ENCODE peak calls at places on chromosomes 13 and 19, in eight cellular contexts. C is cardiac muscle cell; G is left lung; E is tibial artery; Y is kidney glomerular epithelial cell; V is Daoy; F is upper lobe of right lung; X is stimulated activated CD4-positive, alpha-beta T cell treated with anti-CD3 and anti-CD28 coated beads, Interleukin-1b, Interleukin-23, amount 100 ng/mL, for 24 hours. L is an unnamed sample.
A peak's percentile ranks its signal among the peaks of the same experiment; 100 is the strongest.

GRCh38 chr19:16222806-16223205 is 25.1 kb downstream of the AP1M1 start:
- DNase-seq in C (peak; percentile 15), F (no peak), Y (no peak), G (no peak), V (no peak), X (no peak), E (no peak), L (no peak)

GRCh38 chr13:24038405-24038804 is 122.1 kb upstream of the SPATA13 start:
- DNase-seq in G (no peak), E (no peak), Y (no peak), F (no peak), X (no peak), V (peak; percentile 33), C (peak; percentile 74), L (no peak)

GRCh38 chr19:35040826-35041547 is 534 bp upstream of the HPN start:
- DNase-seq in C (peak; percentile 78), F (peak; percentile 96), V (no peak), X (no peak), G (peak; percentile 94), Y (no peak), E (peak; percentile 93), L (peak; percentile 94)

GRCh38 chr19:13121551-13122274 is 3.6 kb downstream of the NACC1 start:
- DNase-seq in Y (no peak), X (no peak), F (no peak), G (no peak), C (no peak), E (no peak), V (no peak), L (no peak)

GRCh38 chr19:33678796-33679195 is 57.0 kb downstream of the CHST8 start:
- DNase-seq in E (peak; percentile 16), C (no peak), X (no peak), Y (no peak), F (peak; percentile 31), G (no peak), V (no peak), L (no peak)

GRCh38 chr13:109182777-109183465 is 553.5 kb downstream of the MYO16 start:
- DNase-seq in C (no peak), V (peak; percentile 32), Y (no peak), E (no peak), X (no peak), F (no peak), G (no peak), L (no peak)

GRCh38 chr19:58483776-58484175 is 7.6 kb downstream of the ZNF446 start:
- DNase-seq in E (no peak), Y (no peak), F (no peak), G (no peak), C (no peak), X (no peak), V (no peak), L (no peak)

GRCh38 chr19:45103200-45103624 is 10.2 kb downstream of the PPP1R37 start:
- DNase-seq in F (no peak), X (no peak), V (no peak), Y (peak; percentile 38), E (no peak), G (no peak), C (peak; percentile 21), L (no peak)

GRCh38 chr13:94701313-94702180 is 10.8 kb downstream of the SOX21 start:
- DNase-seq in Y (no peak), C (no peak), X (no peak), F (no peak), E (no peak), G (no peak), V (no peak), L (no peak)

GRCh38 chr13:114104626-114105350 is 27.6 kb downstream of the RASA3 start:
- DNase-seq in X (no peak), E (peak; percentile 16), C (no peak), F (peak; percentile 15), G (no peak), Y (no peak), V (no peak), L (peak; percentile 47)

GRCh38 chr19:35204799-35205732 is 23.5 kb downstream of the FAM187B start:
- DNase-seq in X (no peak), G (no peak), C (no peak), V (no peak), Y (no peak), F (no peak), E (peak; percentile 34), L (no peak)

GRCh38 chr13:22112956-22113750 is 442.3 kb downstream of the FGF9 start:
- DNase-seq in E (no peak), Y (peak; percentile 75), F (no peak), X (no peak), G (no peak), V (peak; percentile 33), C (no peak), L (no peak)

GRCh38 chr19:55101261-55101660 is 16.2 kb downstream of the PPP1R12C start:
- DNase-seq in C (no peak), X (no peak), G (no peak), E (no peak), Y (no peak), V (no peak), F (no peak), L (no peak)

GRCh38 chr13:83796364-83796763 is 85.9 kb downstream of the SLITRK1 start:
- DNase-seq in G (no peak), Y (no peak), F (no peak), V (no peak), E (no peak), C (no peak), X (no peak), L (no peak)

L was measured in right atrium auricular region.